ENCODE peak calls at places on chromosomes 12 and 14, in four cellular contexts. One of them, this sample, is unnamed.

GRCh38 chr14:78598046-78598652 is 428.0 kb downstream of the NRXN3 start:
- DNase-seq in AG09309: no peak
- DNase-seq in Peyer's patch: peak
- DNase-seq in HCT116: peak
- DNase-seq in this sample: no peak

GRCh38 chr12:103548622-103549601 is 38.2 kb upstream of the STAB2 start:
- DNase-seq in Peyer's patch: peak
- DNase-seq in AG09309: peak
- DNase-seq in HCT116: peak
- DNase-seq in this sample: no peak

GRCh38 chr12:53495903-53496751 is 3.1 kb downstream of the MAP3K12 start:
- DNase-seq in HCT116: no peak
- DNase-seq in Peyer's patch: peak
- DNase-seq in AG09309: no peak
- DNase-seq in this sample: peak

GRCh38 chr14:71618716-71619115 is 313.5 kb upstream of the RGS6 start:
- DNase-seq in HCT116: no peak
- DNase-seq in AG09309: no peak
- DNase-seq in Peyer's patch: no peak
- DNase-seq in this sample: no peak

GRCh38 chr12:58369576-58369975 is 428.2 kb downstream of the ATP23 start:
- DNase-seq in AG09309: no peak
- DNase-seq in HCT116: no peak
- DNase-seq in Peyer's patch: no peak
- DNase-seq in this sample: no peak

GRCh38 chr12:6263931-6264330 is 46.6 kb upstream of the PLEKHG6 start:
- DNase-seq in AG09309: no peak
- DNase-seq in HCT116: no peak
- DNase-seq in Peyer's patch: no peak
- DNase-seq in this sample: no peak

GRCh38 chr14:103260629-103261124 is 73.4 kb upstream of the EIF5 start:
- DNase-seq in HCT116: no peak
- DNase-seq in Peyer's patch: peak
- DNase-seq in AG09309: no peak
- DNase-seq in this sample: no peak

GRCh38 chr12:108342985-108343384 is 3.9 kb upstream of the CMKLR1 start:
- DNase-seq in AG09309: no peak
- DNase-seq in Peyer's patch: no peak
- DNase-seq in HCT116: no peak
- DNase-seq in this sample: no peak

GRCh38 chr12:16352481-16352880 is 5.0 kb downstream of the MGST1 start:
- DNase-seq in AG09309: no peak
- DNase-seq in Peyer's patch: no peak
- DNase-seq in HCT116: no peak
- DNase-seq in this sample: no peak

GRCh38 chr14:36264595-36264994 is 55.8 kb downstream of the MBIP start:
- DNase-seq in Peyer's patch: no peak
- DNase-seq in HCT116: no peak
- DNase-seq in AG09309: no peak
- DNase-seq in this sample: no peak

GRCh38 chr12:53676715-53677611 is 1.1 kb upstream of the ATP5MC2 start:
- DNase-seq in AG09309: no peak
- DNase-seq in HCT116: no peak
- DNase-seq in Peyer's patch: peak
- DNase-seq in this sample: no peak

GRCh38 chr12:94721173-94721572 is 70.8 kb upstream of the TMCC3 start:
- DNase-seq in AG09309: no peak
- DNase-seq in Peyer's patch: no peak
- DNase-seq in HCT116: no peak
- DNase-seq in this sample: no peak

GRCh38 chr14:99212646-99213045 is 59.4 kb downstream of the BCL11B start:
- DNase-seq in HCT116: no peak
- DNase-seq in AG09309: no peak
- DNase-seq in Peyer's patch: no peak
- DNase-seq in this sample: no peak

GRCh38 chr12:105995986-105996385 is 142.8 kb downstream of the NUAK1 start:
- DNase-seq in HCT116: no peak
- DNase-seq in Peyer's patch: no peak
- DNase-seq in AG09309: peak
- DNase-seq in this sample: peak

GRCh38 chr12:95653761-95654546 is 102.7 kb upstream of the USP44 start:
- DNase-seq in AG09309: peak
- DNase-seq in HCT116: peak
- DNase-seq in Peyer's patch: no peak
- DNase-seq in this sample: peak

DNA sequence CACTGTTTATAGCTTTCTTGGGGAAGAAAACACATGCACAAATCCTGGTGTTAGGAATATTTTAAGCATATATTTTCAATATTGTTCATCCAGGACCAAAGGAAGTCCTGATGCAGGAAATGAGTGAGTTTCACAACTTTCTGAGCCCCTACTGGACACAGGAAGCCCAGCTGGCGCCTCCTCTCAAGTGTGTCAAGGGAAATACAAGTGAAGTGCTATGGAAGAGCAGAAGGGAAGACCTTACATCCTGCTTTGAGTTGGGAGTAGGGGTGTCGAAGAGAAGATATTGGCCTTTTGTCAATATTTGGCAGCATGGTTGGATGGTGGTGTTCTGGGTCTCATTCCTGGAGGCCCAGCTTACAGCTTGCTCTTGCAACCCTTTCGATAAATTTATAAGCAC is 66.1 kb upstream of the ZDHHC17 start:
- DNase-seq in AG09309: no peak
- DNase-seq in Peyer's patch: no peak
- DNase-seq in HCT116: no peak
- DNase-seq in this sample: no peak
- TF ChIP-seq CTCF in AG09309: no peak
- TF ChIP-seq CTCF in Peyer's patch: no peak
- TF ChIP-seq CTCF in HCT116: no peak
- TF ChIP-seq CTCF in this sample: no peak

DNA sequence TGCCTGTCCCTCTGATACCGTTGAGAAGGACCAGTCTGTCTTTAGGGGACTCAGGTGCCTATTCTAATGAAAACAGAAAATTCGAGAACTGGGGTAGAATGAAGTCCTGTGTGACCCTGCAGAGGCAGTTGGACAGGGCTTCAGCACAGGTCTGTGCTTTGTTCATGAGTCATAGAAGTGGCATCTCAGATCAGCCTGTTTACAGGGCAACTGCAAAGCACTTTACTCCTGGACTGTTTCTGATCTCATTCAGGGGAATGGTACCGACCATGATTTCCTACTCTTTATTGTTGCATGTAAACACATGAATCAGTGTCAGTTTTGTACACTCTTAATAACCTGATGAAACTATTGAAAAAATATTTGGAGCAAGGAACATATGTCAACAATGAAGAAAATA is 1517.0 kb downstream of the AACS start:
- DNase-seq in AG09309: no peak
- DNase-seq in Peyer's patch: no peak
- DNase-seq in HCT116: no peak
- DNase-seq in this sample: no peak
- TF ChIP-seq CTCF in AG09309: no peak
- TF ChIP-seq CTCF in Peyer's patch: no peak
- TF ChIP-seq CTCF in HCT116: no peak
- TF ChIP-seq CTCF in this sample: no peak

GRCh38 chr12:89157413-89157812 is 194.9 kb downstream of the DUSP6 start:
- DNase-seq in HCT116: no peak
- DNase-seq in Peyer's patch: peak
- DNase-seq in AG09309: no peak
- DNase-seq in this sample: no peak

GRCh38 chr12:89153341-89153740 is 199.0 kb downstream of the DUSP6 start:
- DNase-seq in AG09309: no peak
- DNase-seq in Peyer's patch: no peak
- DNase-seq in HCT116: no peak
- DNase-seq in this sample: no peak

GRCh38 chr12:89156862-89157262 is 195.4 kb downstream of the DUSP6 start:
- DNase-seq in Peyer's patch: no peak
- DNase-seq in HCT116: no peak
- DNase-seq in AG09309: peak
- DNase-seq in this sample: peak

GRCh38 chr12:89156324-89156723 is 196.0 kb downstream of the DUSP6 start:
- DNase-seq in AG09309: no peak
- DNase-seq in HCT116: no peak
- DNase-seq in Peyer's patch: no peak
- DNase-seq in this sample: no peak

DNA sequence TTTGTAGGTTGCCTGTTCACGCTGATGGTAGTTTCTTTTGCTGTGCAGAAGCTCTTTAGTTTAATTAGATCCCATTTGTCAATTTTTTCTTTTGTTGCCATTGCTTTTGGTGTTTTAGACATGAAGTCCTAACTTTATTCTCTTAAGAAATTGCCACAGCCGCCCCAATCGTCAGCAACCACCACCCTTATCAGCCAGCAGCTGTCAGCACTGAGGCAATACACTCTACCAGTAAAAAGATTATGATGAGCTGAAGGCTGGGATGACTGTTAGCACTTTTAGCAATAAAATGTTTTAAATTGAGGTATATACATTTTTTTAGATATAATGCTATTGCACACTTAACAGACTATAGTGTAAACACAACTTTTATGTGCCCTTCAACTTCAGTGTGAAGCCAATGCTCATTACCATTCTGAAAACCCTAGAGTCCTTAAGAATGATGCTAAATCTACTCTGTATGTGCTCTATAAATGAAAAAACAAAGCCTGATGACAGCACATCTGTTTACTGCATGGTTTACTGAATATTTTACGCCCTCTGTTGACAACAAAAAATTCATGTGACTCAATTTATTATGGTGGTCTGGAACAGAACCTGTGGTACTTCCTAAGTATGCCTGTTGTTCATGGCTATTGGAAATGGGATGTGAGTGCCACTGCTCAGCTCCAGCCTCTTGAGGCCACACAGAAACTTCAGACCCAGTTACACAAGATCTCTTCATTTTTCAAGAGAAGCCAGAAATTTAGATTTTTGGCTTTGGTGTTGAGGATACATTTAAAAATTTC is 197.4 kb downstream of the DUSP6 start:
- DNase-seq in Peyer's patch: no peak
- DNase-seq in AG09309: no peak
- DNase-seq in HCT116: no peak
- DNase-seq in this sample: no peak
- TF ChIP-seq CTCF in Peyer's patch: no peak
- TF ChIP-seq CTCF in AG09309: no peak
- TF ChIP-seq CTCF in HCT116: no peak
- TF ChIP-seq CTCF in this sample: no peak

DNA sequence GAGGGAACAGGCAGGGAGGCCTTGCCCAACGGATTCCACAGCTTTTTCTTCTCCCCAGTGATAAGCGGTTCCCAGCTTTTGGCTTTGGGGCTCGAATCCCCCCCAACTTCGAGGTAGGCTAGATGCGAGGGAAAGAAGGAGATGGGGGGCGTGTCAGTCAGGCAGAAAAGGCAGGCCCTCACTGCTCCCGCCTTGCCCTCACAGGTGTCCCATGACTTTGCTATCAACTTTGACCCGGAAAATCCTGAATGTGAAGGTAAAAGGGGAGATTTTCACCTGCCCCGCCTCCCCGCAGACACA is 4.9 kb downstream of the CPNE6 start:
- DNase-seq in AG09309: no peak
- DNase-seq in Peyer's patch: no peak
- DNase-seq in HCT116: no peak
- DNase-seq in this sample: no peak
- TF ChIP-seq CTCF in AG09309: no peak
- TF ChIP-seq CTCF in Peyer's patch: no peak
- TF ChIP-seq CTCF in HCT116: no peak
- TF ChIP-seq CTCF in this sample: no peak

DNA sequence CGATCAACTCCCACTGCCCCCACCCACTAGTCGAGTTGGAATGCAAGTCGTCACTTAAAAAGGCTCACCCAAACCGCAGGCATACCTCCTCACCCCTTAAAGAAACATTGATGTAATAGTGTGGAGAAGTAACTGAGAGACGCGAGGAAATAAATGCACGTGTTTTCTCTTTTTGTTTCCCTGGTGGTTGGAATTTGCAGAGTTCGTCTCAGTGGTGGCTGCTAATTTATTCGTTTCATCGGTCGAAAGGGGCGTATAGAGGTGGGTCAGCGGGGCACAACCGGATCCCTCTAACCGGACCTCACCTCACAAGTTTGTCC is 5.1 kb upstream of the NPAS3 start:
- DNase-seq in Peyer's patch: no peak
- DNase-seq in AG09309: no peak
- DNase-seq in HCT116: no peak
- DNase-seq in this sample: no peak
- TF ChIP-seq CTCF in Peyer's patch: no peak
- TF ChIP-seq CTCF in AG09309: peak
- TF ChIP-seq CTCF in HCT116: no peak
- TF ChIP-seq CTCF in this sample: peak

GRCh38 chr14:90060312-90060964 is 1.4 kb upstream of the KCNK13 start:
- DNase-seq in HCT116: peak
- DNase-seq in AG09309: no peak
- DNase-seq in Peyer's patch: peak
- DNase-seq in this sample: no peak
- TF ChIP-seq CTCF in HCT116: peak
- TF ChIP-seq CTCF in AG09309: peak
- TF ChIP-seq CTCF in Peyer's patch: no peak
- TF ChIP-seq CTCF in this sample: peak

This sample was measured in BJ.